ENCODE peak calls at places on chromosome 16, in eight cellular contexts. One of them, this sample, is unnamed.

GRCh38 chr16:85139888-85140339 is 27.6 kb upstream of the CIBAR2 start:
- DNase-seq in H9: no peak
- DNase-seq in ascending aorta: no peak
- DNase-seq in endothelial cell of umbilical vein: no peak
- DNase-seq in CD4-positive, alpha-beta T cell: no peak
- DNase-seq in coronary artery: no peak
- DNase-seq in H1: no peak
- DNase-seq in AG04450: no peak
- DNase-seq in this sample: peak; percentile 58

GRCh38 chr16:6375471-6376075 is 957.1 kb upstream of the RBFOX1 start:
- DNase-seq in H9: no peak
- DNase-seq in H1: no peak
- DNase-seq in endothelial cell of umbilical vein: no peak
- DNase-seq in CD4-positive, alpha-beta T cell: no peak
- DNase-seq in AG04450: no peak
- DNase-seq in coronary artery: no peak
- DNase-seq in ascending aorta: no peak
- DNase-seq in this sample: no peak

GRCh38 chr16:57999366-57999970 is 1.0 kb downstream of the ZNF319 start:
- DNase-seq in endothelial cell of umbilical vein: peak; percentile 25
- DNase-seq in H9: no peak
- DNase-seq in CD4-positive, alpha-beta T cell: peak; percentile 11
- DNase-seq in H1: no peak
- DNase-seq in ascending aorta: no peak
- DNase-seq in AG04450: no peak
- DNase-seq in coronary artery: no peak
- DNase-seq in this sample: peak; percentile 95

GRCh38 chr16:25626172-25626571 is 65.6 kb upstream of the HS3ST4 start:
- DNase-seq in endothelial cell of umbilical vein: no peak
- DNase-seq in H9: no peak
- DNase-seq in H1: no peak
- DNase-seq in AG04450: no peak
- DNase-seq in coronary artery: no peak
- DNase-seq in CD4-positive, alpha-beta T cell: no peak
- DNase-seq in ascending aorta: no peak
- DNase-seq in this sample: no peak

GRCh38 chr16:4064950-4065352 is 51.3 kb downstream of the ADCY9 start:
- DNase-seq in endothelial cell of umbilical vein: no peak
- DNase-seq in CD4-positive, alpha-beta T cell: peak; percentile 5
- DNase-seq in AG04450: no peak
- DNase-seq in coronary artery: no peak
- DNase-seq in H1: peak; percentile 14
- DNase-seq in H9: no peak
- DNase-seq in ascending aorta: no peak
- DNase-seq in this sample: no peak

GRCh38 chr16:79247386-79247785 is 353.2 kb downstream of the MAF start:
- DNase-seq in H1: no peak
- DNase-seq in H9: no peak
- DNase-seq in AG04450: no peak
- DNase-seq in CD4-positive, alpha-beta T cell: no peak
- DNase-seq in ascending aorta: no peak
- DNase-seq in coronary artery: no peak
- DNase-seq in endothelial cell of umbilical vein: no peak
- DNase-seq in this sample: no peak

GRCh38 chr16:79965718-79966117 is 365.2 kb upstream of the MAF start:
- DNase-seq in endothelial cell of umbilical vein: no peak
- DNase-seq in H9: no peak
- DNase-seq in AG04450: no peak
- DNase-seq in H1: no peak
- DNase-seq in CD4-positive, alpha-beta T cell: no peak
- DNase-seq in ascending aorta: no peak
- DNase-seq in coronary artery: no peak
- DNase-seq in this sample: no peak

GRCh38 chr16:60225541-60225940 is 1491.4 kb upstream of the GOT2 start:
- DNase-seq in endothelial cell of umbilical vein: no peak
- DNase-seq in H9: no peak
- DNase-seq in H1: no peak
- DNase-seq in ascending aorta: no peak
- DNase-seq in AG04450: no peak
- DNase-seq in coronary artery: no peak
- DNase-seq in CD4-positive, alpha-beta T cell: no peak
- DNase-seq in this sample: no peak

GRCh38 chr16:85296859-85297698 is 184.8 kb upstream of the CIBAR2 start:
- DNase-seq in CD4-positive, alpha-beta T cell: peak; percentile 36
- DNase-seq in coronary artery: no peak
- DNase-seq in H1: peak; percentile 87
- DNase-seq in ascending aorta: no peak
- DNase-seq in AG04450: no peak
- DNase-seq in endothelial cell of umbilical vein: peak; percentile 17
- DNase-seq in H9: peak; percentile 67
- DNase-seq in this sample: peak; percentile 96

GRCh38 chr16:15970202-15970601 is 20.8 kb downstream of the ABCC1 start:
- DNase-seq in ascending aorta: no peak
- DNase-seq in H9: peak; percentile 93
- DNase-seq in CD4-positive, alpha-beta T cell: no peak
- DNase-seq in H1: peak; percentile 59
- DNase-seq in coronary artery: no peak
- DNase-seq in AG04450: no peak
- DNase-seq in endothelial cell of umbilical vein: no peak
- DNase-seq in this sample: no peak

DNA sequence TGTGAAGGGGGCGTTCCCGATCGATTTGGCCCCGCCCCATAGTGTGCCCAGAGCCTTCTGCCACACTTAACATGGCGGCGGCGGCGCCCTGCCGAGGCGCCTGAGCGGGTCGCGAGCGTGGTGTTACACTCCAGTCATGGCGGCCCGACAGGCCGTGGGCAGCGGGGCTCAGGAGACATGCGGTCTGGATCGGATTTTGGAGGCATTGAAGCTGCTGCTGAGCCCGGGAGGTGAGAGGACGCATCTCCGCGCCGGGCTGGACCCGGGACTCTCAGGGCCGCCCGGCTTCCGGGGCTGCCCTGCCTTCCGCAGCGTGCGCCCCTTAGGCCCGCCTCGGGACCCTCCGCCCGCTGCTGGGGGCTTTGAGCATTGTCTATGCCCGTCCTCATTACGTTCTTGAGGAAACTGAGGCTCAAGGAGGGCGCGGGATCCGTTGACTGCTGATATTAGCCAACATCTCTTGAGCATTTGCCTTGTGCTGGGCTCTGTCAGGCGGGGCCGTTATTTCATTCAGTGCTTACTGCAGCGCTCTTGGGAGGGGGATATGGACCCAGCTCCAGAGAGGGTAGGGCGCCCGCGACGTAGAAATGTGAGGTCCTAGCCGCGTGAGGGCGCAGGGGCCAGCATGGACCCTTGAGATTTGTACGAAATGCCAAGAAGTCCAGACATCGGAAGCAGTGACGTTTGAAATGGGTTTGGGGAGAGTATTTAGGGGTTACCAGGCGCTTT is at the start of gene TANGO6:
- DNase-seq in ascending aorta: peak; percentile 40
- DNase-seq in CD4-positive, alpha-beta T cell: peak; percentile 90
- DNase-seq in endothelial cell of umbilical vein: peak; percentile 86
- DNase-seq in H9: peak; percentile 89
- DNase-seq in H1: peak; percentile 94
- DNase-seq in coronary artery: peak; percentile 88
- DNase-seq in AG04450: no peak
- DNase-seq in this sample: peak; percentile 96
- H3K27ac ChIP-seq in ascending aorta: peak within 1 kb of the TSS; percentile 87
- H3K27ac ChIP-seq in CD4-positive, alpha-beta T cell: peak within 1 kb of the TSS; percentile 68
- H3K27ac ChIP-seq in endothelial cell of umbilical vein: peak within 1 kb of the TSS; percentile 76
- H3K27ac ChIP-seq in H9: no peak within 1 kb of the TSS
- H3K27ac ChIP-seq in H1: peak within 1 kb of the TSS; percentile 69
- H3K27ac ChIP-seq in coronary artery: peak within 1 kb of the TSS; percentile 93
- H3K27ac ChIP-seq in AG04450: peak within 1 kb of the TSS; percentile 85
- H3K27ac ChIP-seq in this sample: peak within 1 kb of the TSS; percentile 77

GRCh38 chr16:17303101-17303500 is 167.7 kb downstream of the XYLT1 start:
- DNase-seq in coronary artery: no peak
- DNase-seq in CD4-positive, alpha-beta T cell: no peak
- DNase-seq in ascending aorta: no peak
- DNase-seq in H9: no peak
- DNase-seq in AG04450: no peak
- DNase-seq in endothelial cell of umbilical vein: no peak
- DNase-seq in H1: no peak
- DNase-seq in this sample: no peak

GRCh38 chr16:17301593-17302135 is 169.1 kb downstream of the XYLT1 start:
- DNase-seq in coronary artery: no peak
- DNase-seq in endothelial cell of umbilical vein: no peak
- DNase-seq in AG04450: no peak
- DNase-seq in H9: no peak
- DNase-seq in ascending aorta: no peak
- DNase-seq in CD4-positive, alpha-beta T cell: no peak
- DNase-seq in H1: no peak
- DNase-seq in this sample: no peak

GRCh38 chr16:17302213-17302612 is 168.5 kb downstream of the XYLT1 start:
- DNase-seq in coronary artery: no peak
- DNase-seq in AG04450: no peak
- DNase-seq in CD4-positive, alpha-beta T cell: no peak
- DNase-seq in H1: no peak
- DNase-seq in ascending aorta: no peak
- DNase-seq in endothelial cell of umbilical vein: no peak
- DNase-seq in H9: no peak
- DNase-seq in this sample: no peak

GRCh38 chr16:17301184-17301583 is 169.6 kb downstream of the XYLT1 start:
- DNase-seq in endothelial cell of umbilical vein: no peak
- DNase-seq in H9: no peak
- DNase-seq in coronary artery: no peak
- DNase-seq in H1: no peak
- DNase-seq in CD4-positive, alpha-beta T cell: no peak
- DNase-seq in AG04450: no peak
- DNase-seq in ascending aorta: no peak
- DNase-seq in this sample: no peak

GRCh38 chr16:17302620-17303019 is 168.1 kb downstream of the XYLT1 start:
- DNase-seq in H1: no peak
- DNase-seq in coronary artery: no peak
- DNase-seq in H9: no peak
- DNase-seq in AG04450: no peak
- DNase-seq in ascending aorta: no peak
- DNase-seq in endothelial cell of umbilical vein: no peak
- DNase-seq in CD4-positive, alpha-beta T cell: no peak
- DNase-seq in this sample: no peak
- H3K27ac ChIP-seq in H1: no peak overlapping the region
- H3K27ac ChIP-seq in coronary artery: no peak overlapping the region
- H3K27ac ChIP-seq in H9: no peak overlapping the region
- H3K27ac ChIP-seq in AG04450: no peak overlapping the region
- H3K27ac ChIP-seq in ascending aorta: no peak overlapping the region
- H3K27ac ChIP-seq in endothelial cell of umbilical vein: no peak overlapping the region
- H3K27ac ChIP-seq in CD4-positive, alpha-beta T cell: no peak overlapping the region
- H3K27ac ChIP-seq in this sample: no peak overlapping the region

GRCh38 chr16:75010427-75010826 is 11.6 kb downstream of the ZNRF1 start:
- DNase-seq in H1: no peak
- DNase-seq in coronary artery: no peak
- DNase-seq in H9: no peak
- DNase-seq in AG04450: no peak
- DNase-seq in CD4-positive, alpha-beta T cell: no peak
- DNase-seq in ascending aorta: no peak
- DNase-seq in endothelial cell of umbilical vein: no peak
- DNase-seq in this sample: no peak

GRCh38 chr16:75014318-75014717 is 15.5 kb downstream of the ZNRF1 start:
- DNase-seq in CD4-positive, alpha-beta T cell: no peak
- DNase-seq in ascending aorta: no peak
- DNase-seq in endothelial cell of umbilical vein: no peak
- DNase-seq in AG04450: no peak
- DNase-seq in H9: no peak
- DNase-seq in H1: no peak
- DNase-seq in coronary artery: no peak
- DNase-seq in this sample: no peak

GRCh38 chr16:75007443-75007842 is 8.6 kb downstream of the ZNRF1 start:
- DNase-seq in endothelial cell of umbilical vein: no peak
- DNase-seq in ascending aorta: no peak
- DNase-seq in H1: no peak
- DNase-seq in H9: no peak
- DNase-seq in CD4-positive, alpha-beta T cell: no peak
- DNase-seq in AG04450: no peak
- DNase-seq in coronary artery: no peak
- DNase-seq in this sample: no peak

GRCh38 chr16:75011634-75012307 is 12.9 kb downstream of the ZNRF1 start:
- DNase-seq in CD4-positive, alpha-beta T cell: no peak
- DNase-seq in endothelial cell of umbilical vein: peak; percentile 89
- DNase-seq in coronary artery: no peak
- DNase-seq in H9: no peak
- DNase-seq in H1: no peak
- DNase-seq in ascending aorta: no peak
- DNase-seq in AG04450: peak; percentile 51
- DNase-seq in this sample: peak; percentile 86

DNA sequence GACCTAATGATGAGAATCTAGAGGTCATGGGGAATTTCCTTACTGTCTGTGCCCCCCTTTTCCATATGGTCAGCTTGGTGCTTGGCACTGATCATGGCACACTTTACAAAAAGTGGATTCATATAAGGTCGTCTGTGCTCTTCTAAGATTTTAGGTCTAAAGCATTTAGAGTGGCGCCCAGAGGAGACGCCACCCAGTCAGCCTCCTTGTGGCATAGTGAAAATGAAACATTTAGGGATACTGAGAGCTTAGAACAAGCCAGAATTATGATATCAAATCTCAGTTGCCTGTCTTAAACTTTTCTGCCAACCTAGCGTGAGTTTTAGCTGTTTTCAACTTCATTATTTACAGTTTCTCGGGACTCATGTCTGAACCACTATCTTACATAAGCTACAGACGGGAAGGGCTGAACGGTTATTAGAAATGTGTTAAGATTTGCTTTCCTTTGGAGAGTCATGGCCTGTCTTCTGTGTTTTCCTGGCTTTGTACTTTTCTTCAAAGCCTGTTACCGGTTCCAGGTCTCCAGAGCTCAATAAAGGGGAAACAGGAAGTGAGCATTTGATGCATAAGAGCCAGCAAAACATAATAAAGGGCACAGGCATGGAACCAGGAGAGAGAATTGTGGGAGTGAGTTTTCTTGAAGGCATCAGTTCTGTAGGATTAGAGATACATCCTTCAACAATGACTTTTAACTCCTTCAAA is 13.7 kb downstream of the ZNRF1 start:
- DNase-seq in endothelial cell of umbilical vein: peak; percentile 93
- DNase-seq in H9: no peak
- DNase-seq in CD4-positive, alpha-beta T cell: no peak
- DNase-seq in AG04450: no peak
- DNase-seq in H1: no peak
- DNase-seq in coronary artery: no peak
- DNase-seq in ascending aorta: no peak
- DNase-seq in this sample: no peak
- H3K27ac ChIP-seq in endothelial cell of umbilical vein: peak overlapping the region; percentile 92
- H3K27ac ChIP-seq in H9: no peak overlapping the region
- H3K27ac ChIP-seq in CD4-positive, alpha-beta T cell: peak overlapping the region; percentile 15
- H3K27ac ChIP-seq in AG04450: peak overlapping the region; percentile 81
- H3K27ac ChIP-seq in H1: no peak overlapping the region
- H3K27ac ChIP-seq in coronary artery: peak overlapping the region; percentile 86
- H3K27ac ChIP-seq in ascending aorta: peak overlapping the region; percentile 86
- H3K27ac ChIP-seq in this sample: peak overlapping the region; percentile 81

GRCh38 chr16:711548-712320 is 3.2 kb upstream of the METRN start:
- DNase-seq in H9: peak; percentile 85
- DNase-seq in ascending aorta: no peak
- DNase-seq in H1: peak; percentile 95
- DNase-seq in coronary artery: no peak
- DNase-seq in AG04450: no peak
- DNase-seq in endothelial cell of umbilical vein: peak; percentile 55
- DNase-seq in CD4-positive, alpha-beta T cell: peak; percentile 71
- DNase-seq in this sample: peak; percentile 100
- H3K27ac ChIP-seq in H9: no peak overlapping the region
- H3K27ac ChIP-seq in ascending aorta: no peak overlapping the region
- H3K27ac ChIP-seq in H1: no peak overlapping the region
- H3K27ac ChIP-seq in coronary artery: no peak overlapping the region
- H3K27ac ChIP-seq in AG04450: no peak overlapping the region
- H3K27ac ChIP-seq in endothelial cell of umbilical vein: no peak overlapping the region
- H3K27ac ChIP-seq in CD4-positive, alpha-beta T cell: no peak overlapping the region
- H3K27ac ChIP-seq in this sample: no peak overlapping the region

GRCh38 chr16:56617212-56618085 is 8.1 kb upstream of the MT1E start:
- DNase-seq in H9: peak; percentile 76
- DNase-seq in CD4-positive, alpha-beta T cell: no peak
- DNase-seq in ascending aorta: no peak
- DNase-seq in endothelial cell of umbilical vein: no peak
- DNase-seq in H1: peak; percentile 70
- DNase-seq in AG04450: no peak
- DNase-seq in coronary artery: peak; percentile 86
- DNase-seq in this sample: peak; percentile 88
- H3K27ac ChIP-seq in H9: no peak overlapping the region
- H3K27ac ChIP-seq in CD4-positive, alpha-beta T cell: no peak overlapping the region
- H3K27ac ChIP-seq in ascending aorta: peak overlapping the region; percentile 44
- H3K27ac ChIP-seq in endothelial cell of umbilical vein: peak overlapping the region; percentile 59
- H3K27ac ChIP-seq in H1: no peak overlapping the region
- H3K27ac ChIP-seq in AG04450: no peak overlapping the region
- H3K27ac ChIP-seq in coronary artery: peak overlapping the region; percentile 70
- H3K27ac ChIP-seq in this sample: peak overlapping the region; percentile 56